ENCODE peak calls at places on chromosomes 4 and X, in four cellular contexts. Y is HL-60, C is K562, R is GM12878. F is an unnamed sample.

GRCh38 chr4:130125468-130125867 is 1029.5 kb downstream of the C4orf33 start:
- DNase-seq in C (no peak), R (no peak), Y (no peak), F (no peak)

GRCh38 chr4:173211838-173212237 is 43.2 kb downstream of the GALNT7 start:
- DNase-seq in C (peak), R (no peak), Y (no peak), F (no peak)

GRCh38 chr4:26812049-26812729 is 48.5 kb upstream of the STIM2 start:
- DNase-seq in Y (no peak), C (no peak), R (no peak), F (no peak)

GRCh38 chrX:69109706-69110635 is 55.3 kb downstream of the PJA1 start:
- DNase-seq in Y (no peak), R (no peak), C (peak), F (no peak)

GRCh38 chr4:70399319-70399718 is 1.6 kb downstream of the OPRPN start:
- DNase-seq in Y (no peak), C (no peak), R (no peak), F (no peak)

GRCh38 chr4:117417856-117418255 is 332.5 kb upstream of the TRAM1L1 start:
- DNase-seq in R (no peak), Y (no peak), C (no peak), F (no peak)

GRCh38 chr4:104860227-104861123 is 286.2 kb upstream of the TET2 start:
- DNase-seq in C (peak), R (peak), Y (peak), F (peak)

GRCh38 chr4:734075-734474 is 28.4 kb downstream of the PCGF3 start:
- DNase-seq in Y (no peak), R (no peak), C (no peak), F (no peak)

GRCh38 chr4:61461956-61462355 is 261.8 kb downstream of the ADGRL3 start:
- DNase-seq in R (no peak), Y (no peak), C (no peak), F (no peak)

GRCh38 chrX:9622128-9622527 is 143.5 kb downstream of the GPR143 start:
- DNase-seq in R (no peak), C (no peak), Y (no peak), F (no peak)

GRCh38 chrX:15930585-15930984 is 76.0 kb upstream of the AP1S2 start:
- DNase-seq in Y (no peak), R (peak), C (peak), F (no peak)

GRCh38 chr4:108247511-108248088 is 78.9 kb upstream of the LEF1 start:
- DNase-seq in Y (no peak), R (no peak), C (peak), F (no peak)

GRCh38 chr4:5700459-5700858 is 7.9 kb downstream of the EVC2 start:
- DNase-seq in C (no peak), R (no peak), Y (no peak), F (no peak)

GRCh38 chrX:18769812-18770573 is 62.5 kb downstream of the PPEF1 start:
- DNase-seq in C (no peak), R (no peak), Y (no peak), F (no peak)

GRCh38 chrX:40343319-40343718 is 237.5 kb upstream of the ATP6AP2 start:
- DNase-seq in R (no peak), Y (no peak), C (no peak), F (no peak)

GRCh38 chrX:71315917-71316316 is 14.4 kb downstream of the ITGB1BP2 start:
- DNase-seq in Y (no peak), C (no peak), R (no peak), F (no peak)

GRCh38 chr4:123505457-123506310 is 109.1 kb downstream of the SPRY1 start:
- DNase-seq in R (no peak), Y (no peak), C (peak), F (peak)

GRCh38 chr4:114200026-114200425 is 220.6 kb upstream of the ARSJ start:
- DNase-seq in Y (no peak), R (no peak), C (no peak), F (no peak)

GRCh38 chr4:154720123-154720522 is 23.7 kb upstream of the LRAT start:
- DNase-seq in Y (no peak), R (no peak), C (no peak), F (no peak)

GRCh38 chr4:151517896-151518295 is 108.9 kb downstream of the FHIP1A start:
- DNase-seq in Y (no peak), C (no peak), R (no peak), F (no peak)

GRCh38 chr4:164359881-164360280 is 394.1 kb upstream of the SMIM31 start:
- DNase-seq in C (no peak), R (no peak), Y (no peak), F (no peak)

GRCh38 chrX:132480581-132481203 is 8.1 kb downstream of the MBNL3 start:
- DNase-seq in R (peak), Y (peak), C (no peak), F (no peak)

GRCh38 chr4:7807351-7807921 is 132.2 kb downstream of the AFAP1 start:
- DNase-seq in Y (no peak), C (no peak), R (no peak), F (no peak)

GRCh38 chr4:42306221-42307109 is 90.8 kb upstream of the SHISA3 start:
- DNase-seq in C (no peak), Y (no peak), R (no peak), F (no peak)

DNA sequence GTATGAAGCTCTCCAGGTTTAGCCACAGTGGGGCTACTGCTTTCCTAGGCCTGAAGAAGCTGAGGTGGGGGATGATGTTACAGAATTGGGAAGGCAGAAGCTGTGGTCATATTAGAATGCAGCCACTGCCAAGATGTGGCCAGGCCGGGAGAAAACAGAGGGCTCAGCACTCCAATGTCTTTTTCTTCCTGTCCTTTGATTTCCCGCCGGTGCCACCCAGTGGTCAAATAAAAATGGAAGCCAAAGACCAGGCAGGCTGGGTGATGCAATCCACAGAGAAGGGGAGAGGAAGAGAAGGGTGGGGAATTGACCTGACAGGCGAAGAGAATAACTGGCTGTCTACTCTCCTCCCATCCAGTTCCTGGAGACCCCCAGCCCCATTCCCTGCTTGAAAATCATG is 94.9 kb upstream of the SHISA3 start:
- DNase-seq in Y (no peak), C (peak), R (no peak), F (no peak)
- TF ChIP-seq SPI1 in Y (no peak), C (no peak), R (no peak), F (no peak)

GRCh38 chrX:77953300-77953699 is 16.1 kb downstream of the PGAM4 start:
- DNase-seq in C (no peak), R (no peak), Y (no peak), F (no peak)

GRCh38 chrX:77949840-77950239 is 19.6 kb downstream of the PGAM4 start:
- DNase-seq in C (no peak), R (no peak), Y (no peak), F (no peak)

GRCh38 chrX:77953708-77954107 is 15.7 kb downstream of the PGAM4 start:
- DNase-seq in Y (no peak), C (no peak), R (no peak), F (no peak)
- TF ChIP-seq SPI1 in Y (no peak), C (no peak), R (no peak), F (no peak)

DNA sequence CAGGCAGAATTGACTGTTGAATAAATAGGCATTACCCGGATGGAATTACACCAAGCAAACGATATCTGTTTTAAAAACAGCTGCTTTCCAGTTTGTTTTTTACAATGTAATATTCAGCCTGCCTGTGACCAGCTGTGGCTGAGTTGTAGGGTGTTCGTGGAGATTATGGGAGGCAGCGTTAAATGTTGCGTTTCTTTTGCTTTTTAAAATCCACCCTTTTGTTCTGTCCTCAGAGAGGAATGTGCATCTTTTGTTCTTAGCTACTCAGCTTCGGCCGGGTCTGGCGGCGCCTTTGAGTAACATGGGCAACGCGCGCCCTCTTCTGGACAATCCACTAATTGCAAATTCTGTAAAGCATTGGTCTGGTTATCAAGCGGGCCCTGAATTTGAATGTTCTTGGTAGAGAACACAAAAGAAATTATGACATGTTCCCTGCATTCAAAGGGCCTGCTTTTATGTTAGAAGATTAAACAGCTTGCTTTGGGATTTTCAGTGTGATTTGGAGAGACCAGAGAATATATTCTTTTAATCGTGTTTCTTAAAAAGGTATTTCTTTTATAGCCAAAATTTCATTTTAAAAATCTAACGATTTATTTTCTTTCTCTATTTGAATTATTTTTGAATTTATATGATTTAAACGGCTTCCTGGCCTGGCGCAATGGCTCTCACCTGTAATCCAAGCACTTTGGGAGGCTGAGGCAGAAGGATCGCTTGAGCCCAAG is 76.3 kb upstream of the TRIM2 start:
- DNase-seq in Y (peak), C (peak), R (peak), F (peak)
- TF ChIP-seq SPI1 in Y (no peak), C (no peak), R (no peak), F (no peak)

GRCh38 chr4:122017296-122017695 is 65.4 kb upstream of the TRPC3 start:
- DNase-seq in Y (no peak), R (no peak), C (no peak), F (no peak)
- TF ChIP-seq SPI1 in Y (no peak), R (no peak), C (no peak), F (no peak)

GRCh38 chrX:129877401-129877800 is 28.6 kb upstream of the UTP14A start:
- DNase-seq in C (no peak), Y (peak), R (no peak), F (no peak)

GRCh38 chrX:129875669-129876068 is 30.3 kb upstream of the UTP14A start:
- DNase-seq in R (no peak), C (no peak), Y (no peak), F (no peak)

GRCh38 chrX:129872524-129872923 is 28.8 kb upstream of the ZDHHC9 start:
- DNase-seq in C (no peak), Y (no peak), R (no peak), F (no peak)

GRCh38 chrX:129876734-129877395 is 29.1 kb upstream of the UTP14A start:
- DNase-seq in C (no peak), R (no peak), Y (no peak), F (no peak)
- TF ChIP-seq SPI1 in C (no peak), R (no peak), Y (no peak), F (no peak)

GRCh38 chrX:56462389-56462788 is 101.0 kb upstream of the UBQLN2 start:
- DNase-seq in Y (no peak), C (no peak), R (no peak), F (no peak)
- TF ChIP-seq SPI1 in Y (no peak), C (no peak), R (no peak), F (no peak)

GRCh38 chrX:65607070-65607742 is 60.2 kb upstream of the MSN start:
- DNase-seq in Y (peak), C (no peak), R (no peak), F (no peak)
- TF ChIP-seq SPI1 in Y (no peak), C (no peak), R (no peak), F (no peak)

GRCh38 chr4:29966386-29966785 is 753.8 kb upstream of the PCDH7 start:
- DNase-seq in Y (no peak), C (no peak), R (no peak), F (no peak)

GRCh38 chr4:29972121-29972520 is 748.0 kb upstream of the PCDH7 start:
- DNase-seq in R (no peak), C (no peak), Y (no peak), F (no peak)

DNA sequence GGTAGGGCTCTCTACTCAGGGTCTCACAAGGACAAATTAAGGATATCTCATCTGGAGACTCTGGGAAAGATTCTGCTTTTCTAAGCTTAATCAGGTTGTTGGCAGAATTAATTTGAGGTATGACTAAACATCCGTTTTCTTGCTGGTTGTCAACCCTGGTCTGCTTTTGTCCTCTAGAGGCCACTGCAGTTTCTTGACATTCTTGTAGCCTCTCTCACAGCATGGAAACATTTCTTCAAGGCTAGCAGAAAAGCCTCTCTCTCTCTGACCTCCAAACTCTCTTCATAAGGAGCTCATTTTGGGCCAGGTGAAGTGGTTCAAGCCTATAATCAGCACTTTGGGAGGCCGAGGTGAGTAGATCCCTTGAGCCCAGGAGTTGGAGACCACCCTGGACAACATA is 749.5 kb upstream of the PCDH7 start:
- DNase-seq in C (no peak), R (no peak), Y (no peak), F (no peak)
- TF ChIP-seq SPI1 in C (no peak), R (no peak), Y (no peak), F (no peak)

GRCh38 chrX:353566-354535 is 32.9 kb downstream of the PPP2R3B start:
- DNase-seq in C (no peak), R (no peak), Y (no peak), F (no peak)
- TF ChIP-seq SPI1 in C (no peak), R (no peak), Y (no peak), F (no peak)

GRCh38 chrX:119917877-119918276 is 22.2 kb downstream of the AKAP14 start:
- DNase-seq in R (no peak), Y (no peak), C (no peak), F (no peak)
- TF ChIP-seq SPI1 in R (no peak), Y (no peak), C (no peak), F (no peak)

F was measured in GM12891.